ENCODE peak calls at places on chromosomes 4 and X, in four cellular contexts. One of them, this sample, is unnamed.

GRCh38 chrX:53133400-53133799 is 39.5 kb downstream of the KANTR start:
- DNase-seq in H1: no peak
- DNase-seq in IMR-90: no peak
- DNase-seq in H9: no peak
- DNase-seq in this sample: no peak

GRCh38 chr4:52946811-52947210 is 84.7 kb downstream of the RASL11B start:
- DNase-seq in H1: no peak
- DNase-seq in IMR-90: no peak
- DNase-seq in H9: no peak
- DNase-seq in this sample: no peak

GRCh38 chrX:95318882-95319281 is 1365.8 kb upstream of the DIAPH2 start:
- DNase-seq in H9: peak
- DNase-seq in IMR-90: no peak
- DNase-seq in H1: no peak
- DNase-seq in this sample: peak

GRCh38 chrX:130523460-130524394 is 121.9 kb downstream of the RBMX2 start:
- DNase-seq in H9: peak
- DNase-seq in H1: peak
- DNase-seq in IMR-90: no peak
- DNase-seq in this sample: peak

GRCh38 chr4:128818442-128818841 is 8.9 kb downstream of the JADE1 start:
- DNase-seq in H1: no peak
- DNase-seq in H9: no peak
- DNase-seq in IMR-90: no peak
- DNase-seq in this sample: no peak

GRCh38 chrX:28922106-28922505 is 334.9 kb downstream of the IL1RAPL1 start:
- DNase-seq in IMR-90: peak
- DNase-seq in H9: no peak
- DNase-seq in H1: no peak
- DNase-seq in this sample: no peak

GRCh38 chr4:54230479-54231418 is 1.7 kb downstream of the PDGFRA start:
- DNase-seq in H9: peak
- DNase-seq in IMR-90: no peak
- DNase-seq in H1: peak
- DNase-seq in this sample: peak

GRCh38 chrX:9182041-9182440 is 148.1 kb upstream of the FAM9B start:
- DNase-seq in IMR-90: peak
- DNase-seq in H9: no peak
- DNase-seq in H1: no peak
- DNase-seq in this sample: no peak

GRCh38 chrX:23592741-23593140 is 74.6 kb upstream of the PRDX4 start:
- DNase-seq in H9: no peak
- DNase-seq in IMR-90: no peak
- DNase-seq in H1: no peak
- DNase-seq in this sample: no peak

GRCh38 chr4:71380721-71381120 is 41.9 kb downstream of the SLC4A4 start:
- DNase-seq in H1: no peak
- DNase-seq in IMR-90: peak
- DNase-seq in H9: no peak
- DNase-seq in this sample: peak

GRCh38 chrX:57583477-57583876 is 8.3 kb upstream of the ZXDB start:
- DNase-seq in H1: no peak
- DNase-seq in H9: no peak
- DNase-seq in IMR-90: no peak
- DNase-seq in this sample: peak

GRCh38 chrX:15274946-15275345 is 5.1 kb upstream of the ASB9 start:
- DNase-seq in H9: no peak
- DNase-seq in IMR-90: no peak
- DNase-seq in H1: no peak
- DNase-seq in this sample: no peak

GRCh38 chr4:160319221-160319867 is 1216.5 kb downstream of the RAPGEF2 start:
- DNase-seq in H9: no peak
- DNase-seq in H1: no peak
- DNase-seq in IMR-90: no peak
- DNase-seq in this sample: peak

GRCh38 chr4:189021831-189022230 is 882.6 kb downstream of the TRIML1 start:
- DNase-seq in H1: no peak
- DNase-seq in H9: peak
- DNase-seq in IMR-90: peak
- DNase-seq in this sample: peak

GRCh38 chrX:41145920-41146608 is 60.8 kb downstream of the USP9X start:
- DNase-seq in IMR-90: peak
- DNase-seq in H9: no peak
- DNase-seq in H1: no peak
- DNase-seq in this sample: no peak

GRCh38 chr4:112189754-112190153 is 41.8 kb upstream of the AP1AR start:
- DNase-seq in H1: no peak
- DNase-seq in IMR-90: peak
- DNase-seq in H9: no peak
- DNase-seq in this sample: peak

GRCh38 chr4:25030283-25031076 is at the start of gene LGI2:
- DNase-seq in H1: peak
- DNase-seq in IMR-90: no peak
- DNase-seq in H9: peak
- DNase-seq in this sample: no peak

GRCh38 chrX:17553451-17553850 is 178.5 kb downstream of the NHS start:
- DNase-seq in IMR-90: peak
- DNase-seq in H1: no peak
- DNase-seq in H9: peak
- DNase-seq in this sample: peak

GRCh38 chr4:156144961-156145360 is 191.3 kb upstream of the CTSO start:
- DNase-seq in IMR-90: no peak
- DNase-seq in H1: no peak
- DNase-seq in H9: no peak
- DNase-seq in this sample: no peak

GRCh38 chr4:121370729-121371325 is 10.0 kb downstream of the QRFPR start:
- DNase-seq in H1: no peak
- DNase-seq in IMR-90: peak
- DNase-seq in H9: no peak
- DNase-seq in this sample: peak

GRCh38 chrX:155819966-155820491 is 61.1 kb upstream of the VAMP7 start:
- DNase-seq in H9: peak
- DNase-seq in IMR-90: peak
- DNase-seq in H1: peak
- DNase-seq in this sample: peak

GRCh38 chrX:10685923-10686595 is 65.7 kb upstream of the MID1 start:
- DNase-seq in H1: no peak
- DNase-seq in H9: no peak
- DNase-seq in IMR-90: peak
- DNase-seq in this sample: no peak

GRCh38 chr4:127630152-127630551 is 2.6 kb upstream of the INTU start:
- DNase-seq in H9: no peak
- DNase-seq in IMR-90: no peak
- DNase-seq in H1: no peak
- DNase-seq in this sample: no peak

GRCh38 chr4:127634181-127634580 is 1.4 kb downstream of the INTU start:
- DNase-seq in H9: no peak
- DNase-seq in IMR-90: peak
- DNase-seq in H1: no peak
- DNase-seq in this sample: no peak

GRCh38 chr4:127631420-127631819 is 1.3 kb upstream of the INTU start:
- DNase-seq in H1: no peak
- DNase-seq in IMR-90: peak
- DNase-seq in H9: no peak
- DNase-seq in this sample: no peak

DNA sequence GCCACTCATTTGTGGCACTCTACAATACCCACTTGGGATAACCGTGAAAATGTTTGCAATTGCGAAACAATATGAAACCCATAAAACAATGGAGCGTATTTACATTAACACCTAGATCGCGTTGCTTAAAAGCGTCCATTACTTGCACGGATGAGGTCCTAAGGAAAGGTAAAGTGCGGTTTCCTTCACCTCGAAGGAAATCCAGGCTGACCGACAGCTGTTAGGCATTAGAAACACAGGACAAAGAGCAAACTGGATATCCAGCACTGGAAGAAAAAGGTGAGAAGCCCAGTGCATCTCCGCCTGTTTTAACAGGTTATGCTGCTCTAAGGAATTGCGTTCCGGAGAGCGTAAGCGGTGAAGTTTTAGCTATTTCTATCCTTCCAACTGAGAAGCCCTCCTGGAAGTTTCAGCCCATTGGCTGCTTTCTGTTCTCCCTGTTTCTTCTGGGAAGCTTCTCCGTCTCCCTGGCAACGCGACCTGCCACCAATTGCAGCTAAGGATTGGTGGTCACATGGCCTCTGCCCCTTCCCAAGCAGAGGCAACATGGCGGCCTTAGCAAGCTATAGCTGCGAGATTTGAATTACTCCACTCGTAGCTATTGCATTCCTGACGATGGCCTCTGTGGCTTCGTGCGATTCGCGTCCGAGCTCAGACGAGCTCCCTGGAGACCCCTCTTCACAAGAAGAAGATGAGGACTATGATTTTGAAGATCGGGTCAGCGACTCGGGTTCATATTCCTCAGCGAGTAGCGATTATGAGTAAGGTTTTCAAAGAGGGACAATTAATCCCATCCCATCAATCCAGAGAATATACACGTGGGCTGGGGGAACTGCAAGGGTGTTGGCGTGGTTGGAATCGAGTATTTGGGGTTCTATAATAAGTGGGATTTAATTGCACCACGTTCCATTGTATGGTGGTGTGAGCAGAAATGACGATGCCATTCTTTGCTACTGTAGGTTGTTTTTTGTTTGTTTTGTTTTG is at the start of gene INTU:
- DNase-seq in H9: peak
- DNase-seq in IMR-90: peak
- DNase-seq in H1: peak
- DNase-seq in this sample: peak
- H4K5ac ChIP-seq in H9: no peak
- H4K5ac ChIP-seq in IMR-90: peak
- H4K5ac ChIP-seq in H1: peak
- H4K5ac ChIP-seq in this sample: no peak

GRCh38 chr4:123546661-123547060 is 150.1 kb downstream of the SPRY1 start:
- DNase-seq in IMR-90: no peak
- DNase-seq in H1: peak
- DNase-seq in H9: no peak
- DNase-seq in this sample: peak
- H4K8ac ChIP-seq in IMR-90: no peak
- H4K8ac ChIP-seq in H1: no peak
- H4K8ac ChIP-seq in H9: no peak
- H4K8ac ChIP-seq in this sample: no peak

GRCh38 chrX:48696301-48697181 is at the start of gene SUV39H1:
- DNase-seq in IMR-90: peak
- DNase-seq in H9: peak
- DNase-seq in H1: peak
- DNase-seq in this sample: peak

GRCh38 chrX:48694776-48695523 is 1.6 kb upstream of the SUV39H1 start:
- DNase-seq in IMR-90: no peak
- DNase-seq in H1: no peak
- DNase-seq in H9: no peak
- DNase-seq in this sample: no peak

GRCh38 chrX:48697182-48697727 is 721 bp downstream of the SUV39H1 start:
- DNase-seq in H9: no peak
- DNase-seq in IMR-90: no peak
- DNase-seq in H1: no peak
- DNase-seq in this sample: no peak

GRCh38 chrX:48695925-48696300 is 621 bp upstream of the SUV39H1 start:
- DNase-seq in H9: no peak
- DNase-seq in H1: no peak
- DNase-seq in IMR-90: no peak
- DNase-seq in this sample: peak

GRCh38 chrX:48695524-48695875 is 1.0 kb upstream of the SUV39H1 start:
- DNase-seq in IMR-90: peak
- DNase-seq in H9: no peak
- DNase-seq in H1: no peak
- DNase-seq in this sample: no peak
- H2AK5ac ChIP-seq in IMR-90: no peak
- H2AK5ac ChIP-seq in H9: no peak
- H2AK5ac ChIP-seq in H1: no peak
- H2AK5ac ChIP-seq in this sample: no peak

GRCh38 chrX:70437921-70438665 is 6.5 kb upstream of the DLG3 start:
- DNase-seq in IMR-90: peak
- DNase-seq in H9: no peak
- DNase-seq in H1: no peak
- DNase-seq in this sample: no peak
- H4K5ac ChIP-seq in IMR-90: no peak
- H4K5ac ChIP-seq in H9: no peak
- H4K5ac ChIP-seq in H1: no peak
- H4K5ac ChIP-seq in this sample: no peak

GRCh38 chr4:173459857-173460256 is 60.9 kb upstream of the SCRG1 start:
- DNase-seq in H1: no peak
- DNase-seq in H9: no peak
- DNase-seq in IMR-90: no peak
- DNase-seq in this sample: no peak

GRCh38 chr4:173461170-173461569 is 62.3 kb upstream of the SCRG1 start:
- DNase-seq in H9: no peak
- DNase-seq in IMR-90: peak
- DNase-seq in H1: no peak
- DNase-seq in this sample: no peak

GRCh38 chr4:173463816-173464215 is 64.9 kb upstream of the SCRG1 start:
- DNase-seq in H1: no peak
- DNase-seq in H9: no peak
- DNase-seq in IMR-90: no peak
- DNase-seq in this sample: no peak

GRCh38 chr4:173457893-173458292 is 59.0 kb upstream of the SCRG1 start:
- DNase-seq in H9: no peak
- DNase-seq in H1: no peak
- DNase-seq in IMR-90: no peak
- DNase-seq in this sample: peak
- H4K8ac ChIP-seq in H9: no peak
- H4K8ac ChIP-seq in H1: no peak
- H4K8ac ChIP-seq in IMR-90: no peak
- H4K8ac ChIP-seq in this sample: no peak

GRCh38 chr4:6441202-6441582 is 31.2 kb downstream of the PPP2R2C start:
- DNase-seq in H1: no peak
- DNase-seq in H9: no peak
- DNase-seq in IMR-90: no peak
- DNase-seq in this sample: no peak
- H2AK5ac ChIP-seq in H1: no peak
- H2AK5ac ChIP-seq in H9: no peak
- H2AK5ac ChIP-seq in IMR-90: no peak
- H2AK5ac ChIP-seq in this sample: no peak

GRCh38 chr4:107314156-107314555 is 278.0 kb upstream of the DKK2 start:
- DNase-seq in IMR-90: no peak
- DNase-seq in H1: no peak
- DNase-seq in H9: no peak
- DNase-seq in this sample: no peak
- H4K5ac ChIP-seq in IMR-90: no peak
- H4K5ac ChIP-seq in H1: no peak
- H4K5ac ChIP-seq in H9: no peak
- H4K5ac ChIP-seq in this sample: no peak

This sample was measured in mesendoderm.